ENCODE peak calls at places on chromosomes 5 and 9, in six cellular contexts. B, G, O, D, W and E are unnamed samples.
A peak's percentile ranks its signal among the peaks of the same experiment; 100 is the strongest.

GRCh38 chr5:123813251-123813650 is 301.3 kb downstream of the CSNK1G3 start:
- DNase-seq in B (no peak), G (no peak), O (no peak), D (no peak), W (no peak), E (no peak)

GRCh38 chr5:68288756-68289134 is 73.2 kb downstream of the PIK3R1 start:
- DNase-seq in B (no peak), G (no peak), O (no peak), D (no peak), W (no peak), E (no peak)

GRCh38 chr9:16868706-16869105 is 1.8 kb downstream of the BNC2 start:
- DNase-seq in B (no peak), G (no peak), O (no peak), D (no peak), W (no peak), E (no peak)

GRCh38 chr9:34380034-34380510 is 3.4 kb upstream of the MYORG start:
- DNase-seq in B (no peak), G (peak; percentile 86), O (no peak), D (no peak), W (peak; percentile 34), E (no peak)

GRCh38 chr9:6106576-6107339 is 91.3 kb upstream of the RANBP6 start:
- DNase-seq in B (no peak), G (no peak), O (peak; percentile 63), D (no peak), W (no peak), E (peak; percentile 41)

GRCh38 chr5:14490309-14490711 is 91.3 kb upstream of the OTULINL start:
- DNase-seq in B (no peak), G (no peak), O (no peak), D (no peak), W (no peak), E (no peak)

GRCh38 chr9:127556871-127557270 is 55.2 kb upstream of the STXBP1 start:
- DNase-seq in B (no peak), G (no peak), O (no peak), D (no peak), W (no peak), E (no peak)

GRCh38 chr5:122515709-122516431 is 203.8 kb downstream of the SNCAIP start:
- DNase-seq in B (peak; percentile 18), G (no peak), O (peak; percentile 58), D (no peak), W (no peak), E (no peak)

GRCh38 chr5:151221574-151221973 is 2.3 kb downstream of the CCDC69 start:
- DNase-seq in B (no peak), G (no peak), O (no peak), D (no peak), W (no peak), E (no peak)

GRCh38 chr5:31531888-31532710 is at the start of the genes C5orf22 and DROSHA:
- DNase-seq in B (peak; percentile 87), G (peak; percentile 96), O (peak; percentile 96), D (peak; percentile 84), W (peak; percentile 87), E (peak; percentile 89)

GRCh38 chr5:154411338-154411737 is 34.5 kb upstream of the SAP30L start:
- DNase-seq in B (no peak), G (no peak), O (no peak), D (no peak), W (no peak), E (no peak)

GRCh38 chr9:117772960-117773359 is 68.8 kb downstream of the TLR4 start:
- DNase-seq in B (no peak), G (no peak), O (no peak), D (no peak), W (no peak), E (no peak)